ENCODE peak calls at places on chromosomes 2 and 18, in five cellular contexts. One of them, this sample, is unnamed.

GRCh38 chr18:62838475-62839098 is 123.2 kb downstream of the PHLPP1 start:
- DNase-seq in lung: no peak
- DNase-seq in hepatocyte: no peak
- DNase-seq in SK-N-MC: peak
- DNase-seq in CD8-positive, alpha-beta T cell: no peak
- DNase-seq in this sample: no peak

GRCh38 chr2:229798446-229799147 is 84.2 kb upstream of the DNER start:
- DNase-seq in hepatocyte: no peak
- DNase-seq in lung: no peak
- DNase-seq in CD8-positive, alpha-beta T cell: no peak
- DNase-seq in SK-N-MC: no peak
- DNase-seq in this sample: no peak

GRCh38 chr2:219508933-219509779 is 5.1 kb upstream of the ASIC4 start:
- DNase-seq in lung: no peak
- DNase-seq in SK-N-MC: no peak
- DNase-seq in CD8-positive, alpha-beta T cell: no peak
- DNase-seq in hepatocyte: no peak
- DNase-seq in this sample: no peak

GRCh38 chr2:177568393-177568792 is 175.8 kb downstream of the AGPS start:
- DNase-seq in CD8-positive, alpha-beta T cell: no peak
- DNase-seq in hepatocyte: no peak
- DNase-seq in SK-N-MC: no peak
- DNase-seq in lung: no peak
- DNase-seq in this sample: no peak

GRCh38 chr2:127175821-127176354 is 44.2 kb downstream of the CYP27C1 start:
- DNase-seq in hepatocyte: peak
- DNase-seq in CD8-positive, alpha-beta T cell: no peak
- DNase-seq in SK-N-MC: no peak
- DNase-seq in lung: no peak
- DNase-seq in this sample: no peak

GRCh38 chr2:176164803-176165597 is 7.9 kb downstream of the HOXD3 start:
- DNase-seq in SK-N-MC: no peak
- DNase-seq in CD8-positive, alpha-beta T cell: no peak
- DNase-seq in lung: no peak
- DNase-seq in hepatocyte: no peak
- DNase-seq in this sample: no peak

GRCh38 chr18:44789704-44790103 is 109.0 kb downstream of the SETBP1 start:
- DNase-seq in SK-N-MC: no peak
- DNase-seq in CD8-positive, alpha-beta T cell: no peak
- DNase-seq in lung: no peak
- DNase-seq in hepatocyte: peak
- DNase-seq in this sample: no peak

GRCh38 chr2:3662239-3662638 is 4.2 kb downstream of the ALLC start:
- DNase-seq in hepatocyte: no peak
- DNase-seq in CD8-positive, alpha-beta T cell: no peak
- DNase-seq in lung: no peak
- DNase-seq in SK-N-MC: no peak
- DNase-seq in this sample: no peak

GRCh38 chr2:63300835-63301234 is 250.2 kb downstream of the OTX1 start:
- DNase-seq in lung: no peak
- DNase-seq in SK-N-MC: no peak
- DNase-seq in CD8-positive, alpha-beta T cell: no peak
- DNase-seq in hepatocyte: no peak
- DNase-seq in this sample: no peak

GRCh38 chr2:216774620-216775019 is 79.3 kb upstream of the IGFBP5 start:
- DNase-seq in SK-N-MC: no peak
- DNase-seq in CD8-positive, alpha-beta T cell: no peak
- DNase-seq in lung: no peak
- DNase-seq in hepatocyte: peak
- DNase-seq in this sample: no peak

GRCh38 chr2:100935372-100935752 is 66.7 kb upstream of the RPL31 start:
- DNase-seq in SK-N-MC: no peak
- DNase-seq in lung: no peak
- DNase-seq in CD8-positive, alpha-beta T cell: no peak
- DNase-seq in hepatocyte: no peak
- DNase-seq in this sample: no peak

GRCh38 chr18:55328301-55328700 is 259.7 kb downstream of the TCF4 start:
- DNase-seq in SK-N-MC: no peak
- DNase-seq in CD8-positive, alpha-beta T cell: no peak
- DNase-seq in lung: no peak
- DNase-seq in hepatocyte: no peak
- DNase-seq in this sample: no peak

GRCh38 chr18:49728542-49728941 is 84.8 kb downstream of the ACAA2 start:
- DNase-seq in hepatocyte: peak
- DNase-seq in CD8-positive, alpha-beta T cell: no peak
- DNase-seq in SK-N-MC: no peak
- DNase-seq in lung: peak
- DNase-seq in this sample: no peak

GRCh38 chr2:113876503-113877387 is 13.1 kb upstream of the ACTR3 start:
- DNase-seq in CD8-positive, alpha-beta T cell: peak
- DNase-seq in hepatocyte: peak
- DNase-seq in lung: peak
- DNase-seq in SK-N-MC: no peak
- DNase-seq in this sample: no peak

GRCh38 chr2:220779918-220780317 is 792.2 kb downstream of the EPHA4 start:
- DNase-seq in SK-N-MC: peak
- DNase-seq in lung: no peak
- DNase-seq in hepatocyte: no peak
- DNase-seq in CD8-positive, alpha-beta T cell: no peak
- DNase-seq in this sample: no peak

GRCh38 chr2:189549440-189549832 is 31.1 kb downstream of the SLC40A1 start:
- DNase-seq in SK-N-MC: no peak
- DNase-seq in CD8-positive, alpha-beta T cell: no peak
- DNase-seq in lung: no peak
- DNase-seq in hepatocyte: no peak
- DNase-seq in this sample: no peak

GRCh38 chr2:239903210-239903609 is 121.9 kb downstream of the NDUFA10 start:
- DNase-seq in CD8-positive, alpha-beta T cell: peak
- DNase-seq in SK-N-MC: no peak
- DNase-seq in hepatocyte: no peak
- DNase-seq in lung: peak
- DNase-seq in this sample: no peak

GRCh38 chr2:86396304-86396785 is 44.8 kb upstream of the KDM3A start:
- DNase-seq in hepatocyte: peak
- DNase-seq in CD8-positive, alpha-beta T cell: no peak
- DNase-seq in lung: no peak
- DNase-seq in SK-N-MC: no peak
- DNase-seq in this sample: peak

GRCh38 chr18:13913205-13913604 is 2.1 kb downstream of the MC2R start:
- DNase-seq in SK-N-MC: no peak
- DNase-seq in CD8-positive, alpha-beta T cell: no peak
- DNase-seq in lung: no peak
- DNase-seq in hepatocyte: no peak
- DNase-seq in this sample: no peak

GRCh38 chr2:241865957-241866858 is 3.3 kb upstream of the RTP5 start:
- DNase-seq in CD8-positive, alpha-beta T cell: no peak
- DNase-seq in hepatocyte: no peak
- DNase-seq in lung: no peak
- DNase-seq in SK-N-MC: no peak
- DNase-seq in this sample: no peak

GRCh38 chr2:134866498-134867099 is 28.2 kb downstream of the ACMSD start:
- DNase-seq in CD8-positive, alpha-beta T cell: no peak
- DNase-seq in hepatocyte: no peak
- DNase-seq in lung: no peak
- DNase-seq in SK-N-MC: no peak
- DNase-seq in this sample: no peak

GRCh38 chr2:157746234-157746950 is 117.7 kb upstream of the ACVR1C start:
- DNase-seq in hepatocyte: no peak
- DNase-seq in SK-N-MC: no peak
- DNase-seq in lung: no peak
- DNase-seq in CD8-positive, alpha-beta T cell: no peak
- DNase-seq in this sample: no peak

GRCh38 chr2:177489719-177490301 is 97.2 kb downstream of the AGPS start:
- DNase-seq in SK-N-MC: peak
- DNase-seq in lung: no peak
- DNase-seq in CD8-positive, alpha-beta T cell: no peak
- DNase-seq in hepatocyte: peak
- DNase-seq in this sample: peak

GRCh38 chr2:189538402-189538801 is 42.2 kb downstream of the SLC40A1 start:
- DNase-seq in hepatocyte: no peak
- DNase-seq in SK-N-MC: no peak
- DNase-seq in CD8-positive, alpha-beta T cell: no peak
- DNase-seq in lung: no peak
- DNase-seq in this sample: no peak

GRCh38 chr2:240431276-240431662 is 4.2 kb upstream of the GPC1 start:
- DNase-seq in hepatocyte: no peak
- DNase-seq in lung: no peak
- DNase-seq in SK-N-MC: no peak
- DNase-seq in CD8-positive, alpha-beta T cell: no peak
- DNase-seq in this sample: no peak

GRCh38 chr2:32852821-32853220 is 93.9 kb upstream of the LTBP1 start:
- DNase-seq in SK-N-MC: no peak
- DNase-seq in CD8-positive, alpha-beta T cell: no peak
- DNase-seq in hepatocyte: no peak
- DNase-seq in lung: no peak
- DNase-seq in this sample: no peak

GRCh38 chr2:64914735-64915509 is 74.3 kb upstream of the SLC1A4 start:
- DNase-seq in SK-N-MC: no peak
- DNase-seq in hepatocyte: peak
- DNase-seq in CD8-positive, alpha-beta T cell: no peak
- DNase-seq in lung: no peak
- DNase-seq in this sample: no peak

GRCh38 chr2:64914247-64914646 is 75.0 kb upstream of the SLC1A4 start:
- DNase-seq in CD8-positive, alpha-beta T cell: no peak
- DNase-seq in lung: no peak
- DNase-seq in SK-N-MC: no peak
- DNase-seq in hepatocyte: no peak
- DNase-seq in this sample: no peak

GRCh38 chr2:64915510-64915900 is 73.7 kb upstream of the SLC1A4 start:
- DNase-seq in lung: no peak
- DNase-seq in hepatocyte: no peak
- DNase-seq in CD8-positive, alpha-beta T cell: no peak
- DNase-seq in SK-N-MC: no peak
- DNase-seq in this sample: no peak

GRCh38 chr2:64919261-64919660 is 69.9 kb upstream of the SLC1A4 start:
- DNase-seq in lung: no peak
- DNase-seq in SK-N-MC: no peak
- DNase-seq in CD8-positive, alpha-beta T cell: no peak
- DNase-seq in hepatocyte: no peak
- DNase-seq in this sample: no peak

DNA sequence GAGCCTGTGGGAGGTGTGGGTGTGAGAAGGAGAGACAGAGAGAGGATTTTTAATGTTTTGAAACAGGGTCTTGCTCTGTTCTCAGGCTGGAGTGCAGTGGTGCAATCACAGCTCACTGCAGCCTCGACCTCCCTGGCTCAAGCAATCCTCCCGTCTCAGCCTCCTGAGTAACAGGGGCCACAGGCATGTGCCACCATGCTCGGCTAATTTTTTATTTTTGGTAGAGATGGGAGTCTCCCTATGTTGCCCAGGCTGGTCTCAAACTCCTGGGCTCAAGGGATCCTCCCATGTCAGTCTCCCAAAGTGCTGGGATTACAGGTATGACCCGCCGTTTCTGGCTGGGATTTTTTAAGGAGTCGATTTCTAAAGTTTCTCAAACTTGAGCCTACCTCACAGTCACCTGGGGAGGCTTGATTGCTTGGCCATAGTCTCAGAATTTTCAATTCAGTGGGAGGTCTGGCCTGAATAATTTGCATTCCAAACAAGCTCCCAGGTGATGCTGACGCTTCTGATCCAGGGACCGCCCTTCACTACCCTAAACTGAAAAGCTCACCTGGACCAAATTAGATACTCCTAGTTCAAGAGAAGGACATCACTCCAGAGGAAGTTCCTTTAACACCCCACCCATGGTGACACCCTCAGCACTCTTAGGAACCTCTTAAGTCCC is 70.8 kb upstream of the SLC1A4 start:
- DNase-seq in hepatocyte: no peak
- DNase-seq in lung: no peak
- DNase-seq in SK-N-MC: no peak
- DNase-seq in CD8-positive, alpha-beta T cell: no peak
- DNase-seq in this sample: no peak
- H3K4me3 ChIP-seq in hepatocyte: peak
- H3K4me3 ChIP-seq in lung: no peak
- H3K4me3 ChIP-seq in SK-N-MC: peak
- H3K4me3 ChIP-seq in CD8-positive, alpha-beta T cell: peak
- H3K4me3 ChIP-seq in this sample: peak

GRCh38 chr2:46471-47345 is at the start of gene FAM110C:
- DNase-seq in lung: peak
- DNase-seq in CD8-positive, alpha-beta T cell: peak
- DNase-seq in hepatocyte: peak
- DNase-seq in SK-N-MC: no peak
- DNase-seq in this sample: no peak

GRCh38 chr2:44748-45341 is 1.5 kb downstream of the FAM110C start:
- DNase-seq in CD8-positive, alpha-beta T cell: no peak
- DNase-seq in SK-N-MC: no peak
- DNase-seq in hepatocyte: peak
- DNase-seq in lung: no peak
- DNase-seq in this sample: no peak

GRCh38 chr2:46131-46470 is 204 bp downstream of the FAM110C start:
- DNase-seq in CD8-positive, alpha-beta T cell: no peak
- DNase-seq in lung: no peak
- DNase-seq in hepatocyte: peak
- DNase-seq in SK-N-MC: no peak
- DNase-seq in this sample: no peak

GRCh38 chr2:45342-46130 is 769 bp downstream of the FAM110C start:
- DNase-seq in SK-N-MC: no peak
- DNase-seq in lung: no peak
- DNase-seq in hepatocyte: peak
- DNase-seq in CD8-positive, alpha-beta T cell: no peak
- DNase-seq in this sample: no peak

GRCh38 chr2:47346-48218 is 1.3 kb upstream of the FAM110C start:
- DNase-seq in lung: no peak
- DNase-seq in hepatocyte: peak
- DNase-seq in CD8-positive, alpha-beta T cell: no peak
- DNase-seq in SK-N-MC: no peak
- DNase-seq in this sample: no peak
- H3K4me3 ChIP-seq in lung: no peak
- H3K4me3 ChIP-seq in hepatocyte: no peak
- H3K4me3 ChIP-seq in CD8-positive, alpha-beta T cell: peak
- H3K4me3 ChIP-seq in SK-N-MC: no peak
- H3K4me3 ChIP-seq in this sample: peak

GRCh38 chr2:45014016-45014702 is 4.9 kb upstream of the SIX2 start:
- DNase-seq in lung: no peak
- DNase-seq in CD8-positive, alpha-beta T cell: no peak
- DNase-seq in hepatocyte: peak
- DNase-seq in SK-N-MC: no peak
- DNase-seq in this sample: no peak
- H3K4me3 ChIP-seq in lung: no peak
- H3K4me3 ChIP-seq in CD8-positive, alpha-beta T cell: no peak
- H3K4me3 ChIP-seq in hepatocyte: no peak
- H3K4me3 ChIP-seq in SK-N-MC: peak
- H3K4me3 ChIP-seq in this sample: no peak

GRCh38 chr2:10041711-10042110 is 1.6 kb upstream of the KLF11 start:
- DNase-seq in CD8-positive, alpha-beta T cell: no peak
- DNase-seq in SK-N-MC: no peak
- DNase-seq in hepatocyte: no peak
- DNase-seq in lung: no peak
- DNase-seq in this sample: no peak

GRCh38 chr2:10039658-10040410 is 3.5 kb upstream of the KLF11 start:
- DNase-seq in hepatocyte: no peak
- DNase-seq in SK-N-MC: no peak
- DNase-seq in CD8-positive, alpha-beta T cell: no peak
- DNase-seq in lung: no peak
- DNase-seq in this sample: peak

GRCh38 chr2:10043906-10044601 is 704 bp downstream of the KLF11 start:
- DNase-seq in hepatocyte: peak
- DNase-seq in SK-N-MC: peak
- DNase-seq in CD8-positive, alpha-beta T cell: peak
- DNase-seq in lung: peak
- DNase-seq in this sample: peak

GRCh38 chr2:10043256-10043905 is at the start of gene KLF11:
- DNase-seq in SK-N-MC: no peak
- DNase-seq in CD8-positive, alpha-beta T cell: peak
- DNase-seq in hepatocyte: peak
- DNase-seq in lung: peak
- DNase-seq in this sample: peak

GRCh38 chr2:10042301-10043161 is 819 bp upstream of the KLF11 start:
- DNase-seq in lung: peak
- DNase-seq in SK-N-MC: no peak
- DNase-seq in CD8-positive, alpha-beta T cell: peak
- DNase-seq in hepatocyte: peak
- DNase-seq in this sample: no peak
- H3K4me3 ChIP-seq in lung: peak
- H3K4me3 ChIP-seq in SK-N-MC: peak
- H3K4me3 ChIP-seq in CD8-positive, alpha-beta T cell: peak
- H3K4me3 ChIP-seq in hepatocyte: no peak
- H3K4me3 ChIP-seq in this sample: peak

This sample was measured in LNCaP clone FGC.